ENCODE peak calls at places on chromosomes 12 and 14, in four cellular contexts. T is ecto neural progenitor cell; L is endothelial cell; Z is CD4-positive, alpha-beta T cell. E is an unnamed sample.

GRCh38 chr14:85584481-85584880 is 54.5 kb downstream of the FLRT2 start:
- DNase-seq in T (no peak), L (no peak), Z (no peak), E (no peak)

GRCh38 chr12:29158364-29158763 is 9.3 kb downstream of the FAR2 start:
- DNase-seq in Z (no peak), T (no peak), L (no peak), E (no peak)

GRCh38 chr14:53955671-53956426 is 776 bp downstream of the BMP4 start:
- DNase-seq in Z (no peak), L (peak), T (peak), E (peak)

GRCh38 chr12:51449569-51450246 is 25.1 kb downstream of the SLC4A8 start:
- DNase-seq in Z (no peak), T (no peak), L (no peak), E (no peak)

GRCh38 chr14:55697358-55697985 is 117.5 kb downstream of the KTN1 start:
- DNase-seq in Z (no peak), L (no peak), T (no peak), E (no peak)

GRCh38 chr12:76266797-76267196 is 81.4 kb downstream of the BBS10 start:
- DNase-seq in Z (no peak), T (no peak), L (no peak), E (no peak)

GRCh38 chr14:39434401-39434800 is 2.2 kb upstream of the FBXO33 start:
- DNase-seq in L (no peak), T (no peak), Z (no peak), E (no peak)

GRCh38 chr12:56522486-56523193 is 1.0 kb downstream of the RBMS2 start:
- DNase-seq in Z (no peak), L (no peak), T (no peak), E (peak)

GRCh38 chr12:79595273-79595672 is 95.5 kb downstream of the PAWR start:
- DNase-seq in Z (no peak), L (no peak), T (no peak), E (no peak)

GRCh38 chr12:119115296-119115905 is 63.3 kb upstream of the HSPB8 start:
- DNase-seq in L (peak), Z (no peak), T (peak), E (peak)

GRCh38 chr14:88189040-88189839 is 133.8 kb downstream of the KCNK10 start:
- DNase-seq in L (peak), T (peak), Z (no peak), E (peak)

GRCh38 chr14:25090281-25090680 is 40.3 kb upstream of the STXBP6 start:
- DNase-seq in L (no peak), T (no peak), Z (no peak), E (no peak)

GRCh38 chr14:93797536-93797935 is 9.3 kb upstream of the PRIMA1 start:
- DNase-seq in Z (no peak), L (no peak), T (no peak), E (no peak)

GRCh38 chr14:64581817-64582216 is 32.1 kb downstream of the PPP1R36 start:
- DNase-seq in Z (no peak), T (no peak), L (no peak), E (no peak)

GRCh38 chr12:40263616-40264409 is 39.0 kb downstream of the LRRK2 start:
- DNase-seq in L (no peak), T (no peak), Z (no peak), E (peak)

GRCh38 chr14:90274808-90275454 is 18.6 kb downstream of the PSMC1 start:
- DNase-seq in L (no peak), Z (no peak), T (no peak), E (no peak)

GRCh38 chr14:76829650-76830421 is 3.6 kb downstream of the LRRC74A start:
- DNase-seq in L (peak), T (no peak), Z (no peak), E (peak)

GRCh38 chr12:49534806-49535278 is 4.0 kb upstream of the KCNH3 start:
- DNase-seq in Z (no peak), L (no peak), T (peak), E (no peak)

GRCh38 chr12:123160801-123161487 is 10.1 kb upstream of the PITPNM2 start:
- DNase-seq in T (no peak), L (no peak), Z (no peak), E (no peak)

GRCh38 chr12:60539592-60539991 is 943.8 kb downstream of the SLC16A7 start:
- DNase-seq in T (no peak), L (no peak), Z (no peak), E (no peak)

GRCh38 chr12:91400249-91400648 is 217.6 kb upstream of the DCN start:
- DNase-seq in Z (no peak), L (no peak), T (no peak), E (no peak)

GRCh38 chr14:89899917-89900680 is 54.4 kb downstream of the EFCAB11 start:
- DNase-seq in T (no peak), Z (no peak), L (peak), E (no peak)

GRCh38 chr14:58947156-58947555 is 241.3 kb upstream of the DAAM1 start:
- DNase-seq in L (no peak), Z (no peak), T (no peak), E (no peak)

GRCh38 chr12:96392397-96392796 is 7.8 kb downstream of the CDK17 start:
- DNase-seq in L (no peak), Z (no peak), T (no peak), E (no peak)

GRCh38 chr14:51442513-51443175 is 202.6 kb downstream of the TMX1 start:
- DNase-seq in Z (no peak), L (no peak), T (no peak), E (no peak)

GRCh38 chr14:81459421-81459820 is 59.3 kb upstream of the STON2 start:
- DNase-seq in Z (no peak), L (no peak), T (no peak), E (no peak)

GRCh38 chr12:77861317-77861716 is 30.6 kb downstream of the NAV3 start:
- DNase-seq in Z (no peak), T (no peak), L (no peak), E (no peak)

GRCh38 chr12:93174048-93174447 is 203.7 kb upstream of the NUDT4 start:
- DNase-seq in L (no peak), T (no peak), Z (no peak), E (no peak)

GRCh38 chr12:56622535-56622934 is 7.6 kb downstream of the BAZ2A start:
- DNase-seq in Z (no peak), L (no peak), T (no peak), E (no peak)

GRCh38 chr14:99716850-99717681 is 33.0 kb downstream of the CYP46A1 start:
- DNase-seq in T (peak), Z (no peak), L (no peak), E (no peak)

GRCh38 chr12:17928708-17929366 is 161.2 kb downstream of the RERGL start:
- DNase-seq in T (no peak), L (no peak), Z (no peak), E (no peak)

GRCh38 chr12:122886851-122887816 is 8.8 kb downstream of the VPS37B start:
- DNase-seq in T (peak), L (no peak), Z (no peak), E (peak)

GRCh38 chr14:50113381-50113811 is 3.0 kb downstream of the VCPKMT start:
- DNase-seq in Z (no peak), T (no peak), L (no peak), E (no peak)

GRCh38 chr14:106209745-106210144 is 683.4 kb downstream of the TMEM121 start:
- DNase-seq in Z (peak), L (no peak), T (no peak), E (no peak)

E was measured in retina.